ENCODE peak calls at places on chromosomes 1 and 21, in five cellular contexts. Q is H7, M is mesendoderm, D is HTR-8/SVneo, T is RPMI8226. U is an unnamed sample.

GRCh38 chr1:218933526-218933925 is 240.2 kb upstream of the LYPLAL1 start:
- DNase-seq in Q (no peak), M (no peak), D (no peak), T (no peak), U (no peak)

GRCh38 chr1:84758968-84759491 is 68.8 kb upstream of the SSX2IP start:
- DNase-seq in Q (no peak), M (no peak), D (no peak), T (no peak), U (no peak)

GRCh38 chr1:65459397-65459768 is 38.9 kb downstream of the LEPR start:
- DNase-seq in Q (peak), M (peak), D (peak), T (peak), U (peak)

GRCh38 chr21:41698071-41698470 is 68.8 kb downstream of the RIPK4 start:
- DNase-seq in Q (peak), M (no peak), D (no peak), T (no peak), U (no peak)

GRCh38 chr21:32771134-32771523 is 426 bp downstream of the PAXBP1 start:
- DNase-seq in Q (no peak), M (peak), D (peak), T (peak), U (peak)

GRCh38 chr1:145982010-145982723 is 14.2 kb downstream of the TXNIP start:
- DNase-seq in Q (no peak), M (no peak), D (no peak), T (peak), U (no peak)

GRCh38 chr1:151907363-151908139 is 1.8 kb downstream of the THEM4 start:
- DNase-seq in Q (no peak), M (peak), D (no peak), T (no peak), U (no peak)

GRCh38 chr1:180156631-180157091 is 2.0 kb downstream of the QSOX1 start:
- DNase-seq in Q (no peak), M (no peak), D (no peak), T (no peak), U (no peak)

GRCh38 chr1:247054992-247055415 is 23.6 kb downstream of the ZNF670 start:
- DNase-seq in Q (no peak), M (no peak), D (no peak), T (no peak), U (peak)

GRCh38 chr1:55927934-55928333 is 651.4 kb downstream of the PLPP3 start:
- DNase-seq in Q (no peak), M (no peak), D (no peak), T (no peak), U (no peak)

GRCh38 chr1:165444897-165445370 is at the start of gene RXRG:
- DNase-seq in Q (peak), M (peak), D (no peak), T (no peak), U (peak)

GRCh38 chr1:243313635-243314536 is 58.0 kb downstream of the SDCCAG8 start:
- DNase-seq in Q (no peak), M (no peak), D (no peak), T (no peak), U (no peak)

GRCh38 chr1:228992044-228992443 is 256.8 kb downstream of the RHOU start:
- DNase-seq in Q (no peak), M (no peak), D (no peak), T (no peak), U (no peak)

GRCh38 chr1:234326493-234327366 is 46.5 kb upstream of the COA6 start:
- DNase-seq in Q (peak), M (peak), D (peak), T (peak), U (peak)

GRCh38 chr21:15539376-15539775 is 190.4 kb upstream of the USP25 start:
- DNase-seq in Q (no peak), M (no peak), D (no peak), T (no peak), U (no peak)

GRCh38 chr1:218254296-218254918 is 30.7 kb upstream of the RRP15 start:
- DNase-seq in Q (no peak), M (peak), D (no peak), T (no peak), U (no peak)

GRCh38 chr1:22886211-22886610 is 86.5 kb downstream of the LACTBL1 start:
- DNase-seq in Q (no peak), M (no peak), D (no peak), T (no peak), U (no peak)

GRCh38 chr1:163796394-163796821 is 474.7 kb downstream of the NUF2 start:
- DNase-seq in Q (no peak), M (peak), D (no peak), T (no peak), U (peak)

GRCh38 chr1:169711469-169712308 is at the start of gene SELL:
- DNase-seq in Q (peak), M (peak), D (peak), T (peak), U (peak)

GRCh38 chr1:35883681-35884155 is 709 bp downstream of the AGO1 start:
- DNase-seq in Q (peak), M (peak), D (peak), T (no peak), U (no peak)

GRCh38 chr1:185998391-185998790 is 264.2 kb downstream of the HMCN1 start:
- DNase-seq in Q (peak), M (peak), D (no peak), T (no peak), U (no peak)

GRCh38 chr1:19074361-19074901 is 118.0 kb upstream of the IFFO2 start:
- DNase-seq in Q (no peak), M (no peak), D (no peak), T (no peak), U (no peak)

GRCh38 chr1:1869459-1869858 is 21.4 kb downstream of the GNB1 start:
- DNase-seq in Q (no peak), M (no peak), D (no peak), T (no peak), U (no peak)

GRCh38 chr1:70586046-70586445 is 175.0 kb downstream of the CTH start:
- DNase-seq in Q (peak), M (no peak), D (no peak), T (no peak), U (no peak)

GRCh38 chr21:31011412-31011811 is 26.9 kb downstream of the KRTAP19-8 start:
- DNase-seq in Q (no peak), M (no peak), D (no peak), T (no peak), U (no peak)

GRCh38 chr1:244319283-244320132 is 132.2 kb downstream of the ADSS2 start:
- DNase-seq in Q (no peak), M (no peak), D (no peak), T (no peak), U (no peak)

GRCh38 chr1:54327386-54328116 is 78.6 kb downstream of the SSBP3 start:
- DNase-seq in Q (peak), M (no peak), D (no peak), T (no peak), U (no peak)

GRCh38 chr1:207851696-207852095 is 59.2 kb downstream of the CD34 start:
- DNase-seq in Q (no peak), M (no peak), D (no peak), T (no peak), U (no peak)

GRCh38 chr21:26374817-26375216 is 198.3 kb downstream of the CYYR1 start:
- DNase-seq in Q (no peak), M (no peak), D (no peak), T (no peak), U (peak)